ENCODE peak calls at places on chromosomes 16 and 17, in five cellular contexts. Q is hippocampal formation; M is activated CD8-positive, alpha-beta T cell treated with anti-CD3 and anti-CD28 coated beads for 36 hours; K is T-helper 2 cell; G is cortex of kidney. L is an unnamed sample.

GRCh38 chr17:48054238-48055185 is 6.4 kb downstream of the NFE2L1 start:
- DNase-seq in Q (peak), M (no peak), K (no peak), G (no peak), L (no peak)

GRCh38 chr17:69423450-69423849 is 9.0 kb downstream of the MAP2K6 start:
- DNase-seq in Q (no peak), M (peak), K (no peak), G (no peak), L (no peak)

GRCh38 chr16:58461640-58462039 is 38.3 kb upstream of the NDRG4 start:
- DNase-seq in Q (no peak), M (no peak), K (no peak), G (no peak), L (no peak)

GRCh38 chr16:88686439-88687253 is at the start of gene SNAI3:
- DNase-seq in Q (no peak), M (peak), K (peak), G (peak), L (peak)

GRCh38 chr17:60525347-60525623 is 757 bp downstream of the APPBP2 start:
- DNase-seq in Q (no peak), M (no peak), K (no peak), G (no peak), L (no peak)

GRCh38 chr16:25045696-25046381 is 30.7 kb upstream of the ARHGAP17 start:
- DNase-seq in Q (no peak), M (no peak), K (peak), G (no peak), L (no peak)

GRCh38 chr16:19783363-19783762 is 65.3 kb downstream of the IQCK start:
- DNase-seq in Q (no peak), M (no peak), K (no peak), G (no peak), L (no peak)

GRCh38 chr16:72952404-72953301 is 95.3 kb downstream of the ZFHX3 start:
- DNase-seq in Q (no peak), M (no peak), K (no peak), G (no peak), L (no peak)

GRCh38 chr16:51035110-51035498 is 116.0 kb downstream of the SALL1 start:
- DNase-seq in Q (no peak), M (no peak), K (no peak), G (no peak), L (peak)

GRCh38 chr16:1093284-1094123 is 2.5 kb downstream of the C1QTNF8 start:
- DNase-seq in Q (no peak), M (peak), K (peak), G (no peak), L (peak)

GRCh38 chr16:74740795-74741304 is 33.8 kb downstream of the FA2H start:
- DNase-seq in Q (peak), M (peak), K (no peak), G (no peak), L (peak)

GRCh38 chr16:88195021-88195581 is 187.7 kb upstream of the ZNF469 start:
- DNase-seq in Q (no peak), M (no peak), K (no peak), G (no peak), L (no peak)

GRCh38 chr17:19720631-19721426 is 4.4 kb upstream of the SLC47A2 start:
- DNase-seq in Q (no peak), M (no peak), K (no peak), G (no peak), L (peak)

GRCh38 chr17:57485566-57485865 is 229.2 kb downstream of the MSI2 start:
- DNase-seq in Q (no peak), M (no peak), K (no peak), G (no peak), L (no peak)

GRCh38 chr16:51151435-51151950 is 423 bp upstream of the SALL1 start:
- DNase-seq in Q (peak), M (no peak), K (peak), G (no peak), L (peak)

GRCh38 chr16:68335175-68335574 is 24.4 kb downstream of the PRMT7 start:
- DNase-seq in Q (no peak), M (no peak), K (no peak), G (no peak), L (no peak)

GRCh38 chr17:29180051-29180787 is at the start of gene MYO18A:
- DNase-seq in Q (peak), M (peak), K (peak), G (no peak), L (peak)

GRCh38 chr17:48438662-48439061 is 8.6 kb upstream of the SKAP1 start:
- DNase-seq in Q (no peak), M (no peak), K (no peak), G (no peak), L (no peak)

GRCh38 chr17:43694081-43694870 is 32.6 kb upstream of the MEOX1 start:
- DNase-seq in Q (peak), M (peak), K (peak), G (no peak), L (peak)

GRCh38 chr17:2701161-2701995 is 10.2 kb downstream of the CLUH start:
- DNase-seq in Q (no peak), M (no peak), K (no peak), G (no peak), L (no peak)

GRCh38 chr16:1050466-1050865 is 22.1 kb upstream of the SSTR5 start:
- DNase-seq in Q (no peak), M (no peak), K (no peak), G (no peak), L (no peak)

GRCh38 chr16:15765880-15766279 is 90.9 kb downstream of the MYH11 start:
- DNase-seq in Q (peak), M (peak), K (peak), G (no peak), L (peak)

GRCh38 chr17:47161988-47162622 is 27.0 kb downstream of the CDC27 start:
- DNase-seq in Q (no peak), M (no peak), K (no peak), G (no peak), L (no peak)

GRCh38 chr17:68353121-68353521 is 61.8 kb downstream of the ARSG start:
- DNase-seq in Q (no peak), M (no peak), K (peak), G (no peak), L (no peak)

GRCh38 chr16:80023865-80024264 is 423.3 kb upstream of the MAF start:
- DNase-seq in Q (no peak), M (no peak), K (no peak), G (no peak), L (no peak)

GRCh38 chr17:4708436-4708835 is 2.0 kb upstream of the ARRB2 start:
- DNase-seq in Q (no peak), M (peak), K (peak), G (no peak), L (peak)

GRCh38 chr17:42180922-42181850 is at the start of gene KCNH4:
- DNase-seq in Q (peak), M (peak), K (peak), G (no peak), L (peak)

GRCh38 chr17:76304226-76305134 is 3.6 kb downstream of the QRICH2 start:
- DNase-seq in Q (no peak), M (no peak), K (no peak), G (no peak), L (no peak)

GRCh38 chr17:66834919-66835454 is at the start of gene CACNG5:
- DNase-seq in Q (no peak), M (no peak), K (no peak), G (no peak), L (peak)

GRCh38 chr17:76397687-76398522 is 13.5 kb downstream of the SPHK1 start:
- DNase-seq in Q (peak), M (peak), K (peak), G (no peak), L (peak)

GRCh38 chr16:81095653-81095952 is 592 bp downstream of the GCSH start:
- DNase-seq in Q (no peak), M (no peak), K (no peak), G (no peak), L (peak)

GRCh38 chr16:48905632-48906031 is 295.7 kb upstream of the N4BP1 start:
- DNase-seq in Q (no peak), M (no peak), K (no peak), G (no peak), L (no peak)

GRCh38 chr17:45146166-45146565 is 2.1 kb upstream of the HEXIM1 start:
- DNase-seq in Q (no peak), M (no peak), K (no peak), G (no peak), L (no peak)

GRCh38 chr16:23905027-23905426 is 69.2 kb downstream of the PRKCB start:
- DNase-seq in Q (no peak), M (no peak), K (no peak), G (no peak), L (no peak)

GRCh38 chr17:81470944-81471803 is 41.4 kb downstream of the ACTG1 start:
- DNase-seq in Q (no peak), M (no peak), K (no peak), G (no peak), L (no peak)

GRCh38 chr16:2058901-2059300 is 11.1 kb downstream of the TSC2 start:
- DNase-seq in Q (no peak), M (no peak), K (no peak), G (no peak), L (no peak)

GRCh38 chr16:84084570-84085270 is 32.0 kb downstream of the MBTPS1 start:
- DNase-seq in Q (no peak), M (peak), K (peak), G (no peak), L (peak)

GRCh38 chr17:9632741-9633140 is 12.6 kb upstream of the USP43 start:
- DNase-seq in Q (no peak), M (no peak), K (no peak), G (no peak), L (no peak)

L was measured in RPMI8226.